ENCODE peak calls at places on chromosomes 7 and 10, in four cellular contexts. V is GM13977; C is stimulated activated CD4-positive, alpha-beta T cell treated with anti-CD3 and anti-CD28 coated beads, Interleukin-12 subunit alpha, Interleukin-12 subunit beta, amount 100 ng/mL, for 48 hours; N is cardiac fibroblast. J is an unnamed sample.

GRCh38 chr10:49527850-49528249 is 11.1 kb downstream of the ERCC6 start:
- DNase-seq in V (no peak), C (no peak), N (no peak), J (no peak)

GRCh38 chr7:96219382-96220130 is 102.3 kb downstream of the SLC25A13 start:
- DNase-seq in V (no peak), C (no peak), N (peak), J (peak)

GRCh38 chr7:122014697-122015096 is 129.4 kb downstream of the AASS start:
- DNase-seq in V (no peak), C (no peak), N (peak), J (peak)

GRCh38 chr10:75709830-75710229 is 278.4 kb downstream of the LRMDA start:
- DNase-seq in V (no peak), C (no peak), N (no peak), J (no peak)

GRCh38 chr10:9140373-9140772 is 1085.9 kb downstream of the GATA3 start:
- DNase-seq in V (no peak), C (no peak), N (no peak), J (no peak)

GRCh38 chr10:62443866-62444265 is 69.7 kb downstream of the ZNF365 start:
- DNase-seq in V (no peak), C (no peak), N (peak), J (peak)

GRCh38 chr10:58266003-58266825 is 1.5 kb downstream of the IPMK start:
- DNase-seq in V (peak), C (no peak), N (peak), J (peak)

GRCh38 chr7:28725911-28726310 is 232.2 kb downstream of the TRIL start:
- DNase-seq in V (no peak), C (no peak), N (peak), J (no peak)

GRCh38 chr7:159083001-159083697 is 61.5 kb downstream of the VIPR2 start:
- DNase-seq in V (no peak), C (no peak), N (no peak), J (no peak)

GRCh38 chr10:116088985-116089384 is 184.0 kb downstream of the GFRA1 start:
- DNase-seq in V (no peak), C (no peak), N (no peak), J (no peak)

GRCh38 chr7:117458977-117459583 is 20.7 kb upstream of the CFTR start:
- DNase-seq in V (peak), C (no peak), N (peak), J (peak)

GRCh38 chr10:60950312-60950711 is 6.3 kb upstream of the RHOBTB1 start:
- DNase-seq in V (no peak), C (no peak), N (no peak), J (no peak)

GRCh38 chr7:103613655-103614642 is 167.9 kb upstream of the SLC26A5 start:
- DNase-seq in V (no peak), C (no peak), N (peak), J (no peak)

GRCh38 chr7:46059308-46060020 is 138.4 kb upstream of the IGFBP3 start:
- DNase-seq in V (no peak), C (no peak), N (no peak), J (no peak)

GRCh38 chr10:88379575-88379974 is 203.5 kb downstream of the RNLS start:
- DNase-seq in V (no peak), C (no peak), N (peak), J (peak)

J was measured in adipocyte.